ENCODE peak calls at places on chromosomes 11 and 22, in five cellular contexts. One of them, this sample, is unnamed.

GRCh38 chr22:20092477-20092854 is 12.4 kb downstream of the DGCR8 start:
- DNase-seq in H1: no peak
- DNase-seq in neuronal stem cell: no peak
- DNase-seq in trophoblast cell: no peak
- DNase-seq in mesenchymal stem cell: no peak
- DNase-seq in this sample: no peak

GRCh38 chr11:44229664-44230063 is 80.3 kb downstream of the ALX4 start:
- DNase-seq in H1: no peak
- DNase-seq in neuronal stem cell: no peak
- DNase-seq in trophoblast cell: no peak
- DNase-seq in mesenchymal stem cell: no peak
- DNase-seq in this sample: no peak

GRCh38 chr11:111846063-111846462 is 25.3 kb downstream of the ALG9 start:
- DNase-seq in H1: no peak
- DNase-seq in neuronal stem cell: no peak
- DNase-seq in trophoblast cell: peak; percentile 68
- DNase-seq in mesenchymal stem cell: peak; percentile 47
- DNase-seq in this sample: no peak

GRCh38 chr11:61447601-61448551 is 18.0 kb downstream of the SDHAF2 start:
- DNase-seq in H1: no peak
- DNase-seq in neuronal stem cell: no peak
- DNase-seq in trophoblast cell: no peak
- DNase-seq in mesenchymal stem cell: peak; percentile 34
- DNase-seq in this sample: no peak

GRCh38 chr22:48706934-48707748 is 1120.5 kb downstream of the BRD1 start:
- DNase-seq in H1: no peak
- DNase-seq in neuronal stem cell: no peak
- DNase-seq in trophoblast cell: no peak
- DNase-seq in mesenchymal stem cell: no peak
- DNase-seq in this sample: no peak

GRCh38 chr11:122645847-122646246 is 9.7 kb upstream of the UBASH3B start:
- DNase-seq in H1: no peak
- DNase-seq in neuronal stem cell: no peak
- DNase-seq in trophoblast cell: no peak
- DNase-seq in mesenchymal stem cell: no peak
- DNase-seq in this sample: no peak

GRCh38 chr11:17063171-17064002 is 14.1 kb downstream of the RPS13 start:
- DNase-seq in H1: peak; percentile 93
- DNase-seq in neuronal stem cell: peak; percentile 52
- DNase-seq in trophoblast cell: peak; percentile 69
- DNase-seq in mesenchymal stem cell: peak; percentile 59
- DNase-seq in this sample: peak; percentile 76

GRCh38 chr11:118619444-118620205 is 12.2 kb downstream of the PHLDB1 start:
- DNase-seq in H1: no peak
- DNase-seq in neuronal stem cell: no peak
- DNase-seq in trophoblast cell: peak; percentile 36
- DNase-seq in mesenchymal stem cell: peak; percentile 99
- DNase-seq in this sample: no peak

GRCh38 chr11:123548774-123549173 is 105.7 kb downstream of the SCN3B start:
- DNase-seq in H1: no peak
- DNase-seq in neuronal stem cell: no peak
- DNase-seq in trophoblast cell: no peak
- DNase-seq in mesenchymal stem cell: no peak
- DNase-seq in this sample: no peak

GRCh38 chr11:32333335-32333991 is 101.9 kb downstream of the WT1 start:
- DNase-seq in H1: peak; percentile 84
- DNase-seq in neuronal stem cell: peak; percentile 51
- DNase-seq in trophoblast cell: peak; percentile 79
- DNase-seq in mesenchymal stem cell: peak; percentile 64
- DNase-seq in this sample: peak; percentile 85

GRCh38 chr22:27100323-27100722 is 442.9 kb downstream of the MIAT start:
- DNase-seq in H1: peak; percentile 50
- DNase-seq in neuronal stem cell: no peak
- DNase-seq in trophoblast cell: no peak
- DNase-seq in mesenchymal stem cell: no peak
- DNase-seq in this sample: no peak

GRCh38 chr11:67545280-67545679 is 22.0 kb upstream of the CABP2 start:
- DNase-seq in H1: no peak
- DNase-seq in neuronal stem cell: no peak
- DNase-seq in trophoblast cell: no peak
- DNase-seq in mesenchymal stem cell: no peak
- DNase-seq in this sample: peak; percentile 79

GRCh38 chr11:111559791-111560190 is 19.3 kb downstream of the LAYN start:
- DNase-seq in H1: no peak
- DNase-seq in neuronal stem cell: no peak
- DNase-seq in trophoblast cell: no peak
- DNase-seq in mesenchymal stem cell: no peak
- DNase-seq in this sample: no peak

GRCh38 chr11:5476184-5476819 is 12.2 kb upstream of the OR52D1 start:
- DNase-seq in H1: no peak
- DNase-seq in neuronal stem cell: peak; percentile 38
- DNase-seq in trophoblast cell: peak; percentile 75
- DNase-seq in mesenchymal stem cell: peak; percentile 61
- DNase-seq in this sample: peak; percentile 56

GRCh38 chr11:117197516-117198456 is 1.4 kb upstream of the TAGLN start:
- DNase-seq in H1: peak; percentile 94
- DNase-seq in neuronal stem cell: no peak
- DNase-seq in trophoblast cell: no peak
- DNase-seq in mesenchymal stem cell: no peak
- DNase-seq in this sample: peak; percentile 87

GRCh38 chr22:20316844-20317401 is 2.9 kb downstream of the DGCR6L start:
- DNase-seq in H1: peak; percentile 35
- DNase-seq in neuronal stem cell: no peak
- DNase-seq in trophoblast cell: no peak
- DNase-seq in mesenchymal stem cell: no peak
- DNase-seq in this sample: no peak

DNA sequence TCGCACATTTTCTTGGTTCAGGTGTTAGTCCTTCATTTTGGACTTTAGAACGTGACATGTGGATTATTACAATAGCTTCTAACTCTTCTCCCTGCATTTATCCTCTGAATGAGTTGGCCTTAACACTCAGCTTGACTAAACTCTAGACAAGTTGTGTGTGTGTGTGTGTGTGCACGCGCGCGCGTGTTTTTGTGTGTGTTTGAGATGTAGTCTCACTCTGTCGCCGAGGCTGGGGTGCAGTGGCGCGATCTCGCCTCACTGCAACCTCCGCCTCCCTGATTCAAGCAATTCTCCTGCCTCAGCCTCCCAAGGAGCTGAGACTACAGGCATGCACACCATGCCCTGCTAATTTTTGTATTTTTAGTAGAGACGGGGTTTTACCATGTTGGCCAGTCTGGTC is 24.3 kb upstream of the KCNA4 start:
- DNase-seq in H1: no peak
- DNase-seq in neuronal stem cell: no peak
- DNase-seq in trophoblast cell: no peak
- DNase-seq in mesenchymal stem cell: no peak
- DNase-seq in this sample: no peak
- H2BK12ac ChIP-seq in H1: no peak overlapping the region
- H2BK12ac ChIP-seq in neuronal stem cell: no peak overlapping the region
- H2BK12ac ChIP-seq in trophoblast cell: no peak overlapping the region
- H2BK12ac ChIP-seq in mesenchymal stem cell: no peak overlapping the region
- H2BK12ac ChIP-seq in this sample: no peak overlapping the region

GRCh38 chr22:42792909-42793847 is 63.9 kb downstream of the ARFGAP3 start:
- DNase-seq in H1: no peak
- DNase-seq in neuronal stem cell: no peak
- DNase-seq in trophoblast cell: no peak
- DNase-seq in mesenchymal stem cell: no peak
- DNase-seq in this sample: no peak
- H3K4ac ChIP-seq in H1: no peak overlapping the region
- H3K4ac ChIP-seq in neuronal stem cell: no peak overlapping the region
- H3K4ac ChIP-seq in trophoblast cell: no peak overlapping the region
- H3K4ac ChIP-seq in mesenchymal stem cell: no peak overlapping the region
- H3K4ac ChIP-seq in this sample: no peak overlapping the region

DNA sequence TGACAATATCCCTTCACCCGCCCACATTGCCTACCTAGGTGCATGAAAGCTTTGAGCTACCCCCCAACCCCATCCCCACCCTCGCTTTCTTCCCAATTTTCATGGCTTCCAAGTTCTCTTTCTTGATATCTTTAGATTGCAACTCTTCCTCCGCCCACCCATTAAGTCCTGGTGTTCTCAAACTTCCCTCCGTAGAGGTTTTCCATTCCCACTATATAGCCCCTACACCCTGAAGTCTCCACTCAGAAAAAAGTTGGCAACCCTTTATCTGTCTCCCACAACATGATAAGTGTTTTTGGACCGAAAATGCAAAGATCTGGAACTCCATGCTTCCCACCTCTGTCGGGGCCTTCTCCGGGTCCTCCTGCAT is 553 bp downstream of the ZNF70 start:
- DNase-seq in H1: no peak
- DNase-seq in neuronal stem cell: no peak
- DNase-seq in trophoblast cell: no peak
- DNase-seq in mesenchymal stem cell: peak; percentile 15
- DNase-seq in this sample: no peak
- H2BK12ac ChIP-seq in H1: no peak overlapping the region
- H2BK12ac ChIP-seq in neuronal stem cell: no peak overlapping the region
- H2BK12ac ChIP-seq in trophoblast cell: no peak overlapping the region
- H2BK12ac ChIP-seq in mesenchymal stem cell: no peak overlapping the region
- H2BK12ac ChIP-seq in this sample: no peak overlapping the region

GRCh38 chr11:35487532-35488078 is 37.8 kb downstream of the PAMR1 start:
- DNase-seq in H1: peak; percentile 84
- DNase-seq in neuronal stem cell: peak; percentile 33
- DNase-seq in trophoblast cell: peak; percentile 22
- DNase-seq in mesenchymal stem cell: peak; percentile 52
- DNase-seq in this sample: peak; percentile 70

GRCh38 chr11:35486934-35487333 is 38.5 kb downstream of the PAMR1 start:
- DNase-seq in H1: no peak
- DNase-seq in neuronal stem cell: no peak
- DNase-seq in trophoblast cell: no peak
- DNase-seq in mesenchymal stem cell: no peak
- DNase-seq in this sample: no peak

GRCh38 chr11:35488117-35488516 is 37.3 kb downstream of the PAMR1 start:
- DNase-seq in H1: no peak
- DNase-seq in neuronal stem cell: no peak
- DNase-seq in trophoblast cell: no peak
- DNase-seq in mesenchymal stem cell: peak; percentile 15
- DNase-seq in this sample: no peak

GRCh38 chr11:35485656-35486318 is 39.6 kb downstream of the PAMR1 start:
- DNase-seq in H1: peak; percentile 95
- DNase-seq in neuronal stem cell: peak; percentile 68
- DNase-seq in trophoblast cell: peak; percentile 93
- DNase-seq in mesenchymal stem cell: peak; percentile 80
- DNase-seq in this sample: peak; percentile 89

GRCh38 chr11:35486446-35486845 is 39.0 kb downstream of the PAMR1 start:
- DNase-seq in H1: no peak
- DNase-seq in neuronal stem cell: no peak
- DNase-seq in trophoblast cell: peak; percentile 7
- DNase-seq in mesenchymal stem cell: no peak
- DNase-seq in this sample: no peak
- H3K4ac ChIP-seq in H1: no peak overlapping the region
- H3K4ac ChIP-seq in neuronal stem cell: no peak overlapping the region
- H3K4ac ChIP-seq in trophoblast cell: no peak overlapping the region
- H3K4ac ChIP-seq in mesenchymal stem cell: no peak overlapping the region
- H3K4ac ChIP-seq in this sample: no peak overlapping the region

GRCh38 chr11:125465701-125466100 is 30.4 kb downstream of the FEZ1 start:
- DNase-seq in H1: no peak
- DNase-seq in neuronal stem cell: no peak
- DNase-seq in trophoblast cell: no peak
- DNase-seq in mesenchymal stem cell: no peak
- DNase-seq in this sample: no peak

GRCh38 chr11:125464671-125465070 is 31.4 kb downstream of the FEZ1 start:
- DNase-seq in H1: no peak
- DNase-seq in neuronal stem cell: no peak
- DNase-seq in trophoblast cell: no peak
- DNase-seq in mesenchymal stem cell: no peak
- DNase-seq in this sample: no peak

GRCh38 chr11:125463590-125464265 is 32.3 kb downstream of the FEZ1 start:
- DNase-seq in H1: no peak
- DNase-seq in neuronal stem cell: no peak
- DNase-seq in trophoblast cell: no peak
- DNase-seq in mesenchymal stem cell: no peak
- DNase-seq in this sample: no peak

GRCh38 chr11:125464266-125464662 is 31.8 kb downstream of the FEZ1 start:
- DNase-seq in H1: no peak
- DNase-seq in neuronal stem cell: no peak
- DNase-seq in trophoblast cell: no peak
- DNase-seq in mesenchymal stem cell: no peak
- DNase-seq in this sample: no peak

GRCh38 chr11:125465254-125465653 is 30.8 kb downstream of the FEZ1 start:
- DNase-seq in H1: no peak
- DNase-seq in neuronal stem cell: no peak
- DNase-seq in trophoblast cell: no peak
- DNase-seq in mesenchymal stem cell: no peak
- DNase-seq in this sample: no peak
- H2BK12ac ChIP-seq in H1: no peak overlapping the region
- H2BK12ac ChIP-seq in neuronal stem cell: no peak overlapping the region
- H2BK12ac ChIP-seq in trophoblast cell: no peak overlapping the region
- H2BK12ac ChIP-seq in mesenchymal stem cell: no peak overlapping the region
- H2BK12ac ChIP-seq in this sample: no peak overlapping the region

GRCh38 chr11:128897841-128898240 is 6.7 kb downstream of the KCNJ5 start:
- DNase-seq in H1: no peak
- DNase-seq in neuronal stem cell: no peak
- DNase-seq in trophoblast cell: no peak
- DNase-seq in mesenchymal stem cell: no peak
- DNase-seq in this sample: no peak
- H3K4ac ChIP-seq in H1: no peak overlapping the region
- H3K4ac ChIP-seq in neuronal stem cell: no peak overlapping the region
- H3K4ac ChIP-seq in trophoblast cell: no peak overlapping the region
- H3K4ac ChIP-seq in mesenchymal stem cell: no peak overlapping the region
- H3K4ac ChIP-seq in this sample: no peak overlapping the region

GRCh38 chr11:72673284-72673942 is 809 bp downstream of the PDE2A start:
- DNase-seq in H1: peak; percentile 62
- DNase-seq in neuronal stem cell: peak; percentile 53
- DNase-seq in trophoblast cell: no peak
- DNase-seq in mesenchymal stem cell: no peak
- DNase-seq in this sample: no peak

GRCh38 chr11:72671144-72672099 is 2.8 kb downstream of the PDE2A start:
- DNase-seq in H1: no peak
- DNase-seq in neuronal stem cell: no peak
- DNase-seq in trophoblast cell: no peak
- DNase-seq in mesenchymal stem cell: no peak
- DNase-seq in this sample: no peak

GRCh38 chr11:72675221-72675620 is 999 bp upstream of the PDE2A start:
- DNase-seq in H1: no peak
- DNase-seq in neuronal stem cell: no peak
- DNase-seq in trophoblast cell: no peak
- DNase-seq in mesenchymal stem cell: no peak
- DNase-seq in this sample: no peak

GRCh38 chr11:72673943-72674828 is at the start of gene PDE2A:
- DNase-seq in H1: peak; percentile 67
- DNase-seq in neuronal stem cell: no peak
- DNase-seq in trophoblast cell: no peak
- DNase-seq in mesenchymal stem cell: no peak
- DNase-seq in this sample: peak; percentile 67

DNA sequence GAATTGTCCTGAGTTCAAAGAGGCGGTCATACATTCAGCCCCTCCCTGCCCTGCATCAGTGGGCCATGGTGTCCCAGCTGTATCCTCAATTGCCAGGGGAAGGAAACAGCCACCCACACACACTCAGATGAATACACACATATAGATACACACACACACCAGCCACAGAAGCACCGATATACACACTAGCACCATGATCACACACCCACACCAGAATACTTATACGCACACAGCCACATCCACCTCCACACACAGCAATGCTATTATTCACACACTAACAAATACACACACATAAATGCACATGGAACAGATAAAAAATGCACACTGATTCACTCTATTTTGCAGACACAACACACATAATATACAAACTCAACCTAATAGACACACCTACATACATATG is 1.4 kb downstream of the PDE2A start:
- DNase-seq in H1: no peak
- DNase-seq in neuronal stem cell: no peak
- DNase-seq in trophoblast cell: no peak
- DNase-seq in mesenchymal stem cell: no peak
- DNase-seq in this sample: no peak
- H2BK12ac ChIP-seq in H1: no peak overlapping the region
- H2BK12ac ChIP-seq in neuronal stem cell: no peak overlapping the region
- H2BK12ac ChIP-seq in trophoblast cell: no peak overlapping the region
- H2BK12ac ChIP-seq in mesenchymal stem cell: no peak overlapping the region
- H2BK12ac ChIP-seq in this sample: no peak overlapping the region

This sample was measured in H9.